ENCODE peak calls at places on chromosomes 7 and 10, in seven cellular contexts. V is aorta, J is fibroblast of lung, N is IMR-90, B is epithelial cell of esophagus, G is SK-N-SH, W is testis. D is an unnamed sample.

GRCh38 chr10:99870051-99870730 is 87.8 kb downstream of the ABCC2 start:
- DNase-seq in V (no peak), J (no peak), N (no peak), B (no peak), G (no peak), W (no peak), D (peak)

GRCh38 chr10:100183482-100183881 is 2.3 kb downstream of the ERLIN1 start:
- DNase-seq in V (no peak), J (peak), N (peak), B (peak), G (no peak), W (no peak), D (no peak)

GRCh38 chr10:119489572-119490326 is 52.8 kb downstream of the RGS10 start:
- DNase-seq in V (peak), J (peak), N (no peak), B (peak), G (peak), W (peak), D (peak)

GRCh38 chr7:123751816-123752215 is 3.0 kb upstream of the WASL start:
- DNase-seq in V (no peak), J (peak), N (peak), B (no peak), G (no peak), W (no peak), D (no peak)

GRCh38 chr10:103618575-103619423 is 125.3 kb downstream of the NEURL1 start:
- DNase-seq in V (peak), J (peak), N (no peak), B (no peak), G (peak), W (peak), D (no peak)

GRCh38 chr7:10802526-10802925 is 171.1 kb upstream of the PHF14 start:
- DNase-seq in V (no peak), J (peak), N (peak), B (peak), G (no peak), W (no peak), D (no peak)

GRCh38 chr10:109855746-109856145 is 67.6 kb downstream of the XPNPEP1 start:
- DNase-seq in V (no peak), J (no peak), N (no peak), B (no peak), G (no peak), W (no peak), D (no peak)

GRCh38 chr7:7810826-7811225 is 92.4 kb upstream of the RPA3 start:
- DNase-seq in V (no peak), J (no peak), N (no peak), B (no peak), G (no peak), W (no peak), D (no peak)

GRCh38 chr7:2807846-2808772 is 36.0 kb downstream of the GNA12 start:
- DNase-seq in V (peak), J (peak), N (peak), B (no peak), G (no peak), W (no peak), D (peak)

GRCh38 chr10:16439294-16439693 is 2.5 kb downstream of the PTER start:
- DNase-seq in V (no peak), J (peak), N (no peak), B (no peak), G (no peak), W (no peak), D (no peak)

GRCh38 chr10:28841625-28842024 is 164.3 kb downstream of the BAMBI start:
- DNase-seq in V (no peak), J (peak), N (peak), B (no peak), G (no peak), W (no peak), D (peak)

GRCh38 chr7:44154703-44155102 is 13.6 kb upstream of the MYL7 start:
- DNase-seq in V (no peak), J (no peak), N (no peak), B (no peak), G (no peak), W (no peak), D (peak)

GRCh38 chr7:90424720-90425119 is 21.5 kb downstream of the CLDN12 start:
- DNase-seq in V (no peak), J (no peak), N (no peak), B (no peak), G (no peak), W (no peak), D (no peak)

GRCh38 chr7:157439149-157439548 is 102.3 kb downstream of the DNAJB6 start:
- DNase-seq in V (peak), J (no peak), N (no peak), B (no peak), G (no peak), W (no peak), D (no peak)

GRCh38 chr10:92729886-92730285 is 40.1 kb downstream of the HHEX start:
- DNase-seq in V (no peak), J (no peak), N (no peak), B (no peak), G (no peak), W (no peak), D (no peak)

GRCh38 chr7:30032310-30033125 is 4.3 kb downstream of the PLEKHA8 start:
- DNase-seq in V (no peak), J (peak), N (peak), B (peak), G (peak), W (no peak), D (no peak)

GRCh38 chr10:97682042-97682441 is 5.0 kb downstream of the AVPI1 start:
- DNase-seq in V (no peak), J (no peak), N (no peak), B (peak), G (no peak), W (no peak), D (no peak)

GRCh38 chr7:46170021-46170420 is 248.9 kb upstream of the IGFBP3 start:
- DNase-seq in V (no peak), J (no peak), N (no peak), B (no peak), G (no peak), W (no peak), D (no peak)

GRCh38 chr7:2997014-2997413 is 46.7 kb downstream of the CARD11 start:
- DNase-seq in V (no peak), J (no peak), N (no peak), B (no peak), G (no peak), W (no peak), D (no peak)

GRCh38 chr10:60413306-60414012 is 23.8 kb upstream of the ANK3 start:
- DNase-seq in V (no peak), J (no peak), N (no peak), B (peak), G (no peak), W (no peak), D (no peak)

GRCh38 chr7:151131622-151132293 is 35.7 kb downstream of the GBX1 start:
- DNase-seq in V (peak), J (peak), N (no peak), B (no peak), G (peak), W (no peak), D (no peak)

GRCh38 chr10:4281207-4281825 is 496.3 kb upstream of the KLF6 start:
- DNase-seq in V (no peak), J (no peak), N (no peak), B (peak), G (no peak), W (no peak), D (no peak)

GRCh38 chr10:43939939-43940810 is 291.5 kb upstream of the ZNF32 start:
- DNase-seq in V (no peak), J (peak), N (peak), B (no peak), G (peak), W (no peak), D (peak)

GRCh38 chr7:111115966-111116365 is 25.0 kb downstream of the LRRN3 start:
- DNase-seq in V (no peak), J (no peak), N (no peak), B (no peak), G (no peak), W (no peak), D (no peak)

GRCh38 chr7:102255501-102255900 is 31.2 kb upstream of the SH2B2 start:
- DNase-seq in V (no peak), J (no peak), N (no peak), B (no peak), G (no peak), W (no peak), D (no peak)

GRCh38 chr7:81433692-81434331 is 336.0 kb downstream of the HGF start:
- DNase-seq in V (no peak), J (no peak), N (no peak), B (peak), G (no peak), W (no peak), D (no peak)

GRCh38 chr7:92880212-92881090 is 44.1 kb upstream of the CDK6 start:
- DNase-seq in V (no peak), J (peak), N (no peak), B (peak), G (peak), W (no peak), D (peak)

GRCh38 chr7:75808106-75808505 is 5.5 kb downstream of the CCL24 start:
- DNase-seq in V (no peak), J (no peak), N (no peak), B (no peak), G (no peak), W (no peak), D (no peak)

GRCh38 chr7:4842302-4843064 is 19.3 kb downstream of the PAPOLB start:
- DNase-seq in V (no peak), J (peak), N (peak), B (no peak), G (no peak), W (no peak), D (peak)
- H3K4me3 ChIP-seq in V (no peak), J (no peak), N (no peak), B (no peak), G (no peak), W (no peak), D (no peak)

GRCh38 chr7:51024867-51025266 is 242.2 kb upstream of the GRB10 start:
- DNase-seq in V (no peak), J (no peak), N (no peak), B (no peak), G (no peak), W (no peak), D (peak)
- H3K4me3 ChIP-seq in V (no peak), J (no peak), N (no peak), B (no peak), G (no peak), W (no peak), D (no peak)

DNA sequence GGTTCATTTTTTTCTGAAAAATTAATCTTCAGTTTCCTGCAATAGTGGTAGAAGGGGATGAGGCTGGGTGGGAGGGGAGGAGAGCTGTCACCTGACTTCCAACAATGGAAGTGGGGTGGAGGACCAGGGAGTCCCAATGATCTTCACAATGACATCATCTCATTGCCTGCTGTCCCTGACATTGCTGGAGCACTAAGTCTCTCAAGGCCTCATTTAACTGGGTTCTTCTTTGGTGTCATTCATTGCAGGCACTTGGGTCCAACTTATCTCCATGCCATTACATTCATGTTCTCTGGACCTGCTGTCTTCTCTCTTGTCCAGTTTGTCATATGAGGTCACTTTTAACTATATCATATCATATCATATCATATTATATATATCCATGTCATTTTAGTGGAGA is 34.4 kb downstream of the PRTFDC1 start:
- DNase-seq in V (no peak), J (no peak), N (no peak), B (no peak), G (no peak), W (no peak), D (no peak)
- H3K4me3 ChIP-seq in V (no peak), J (no peak), N (no peak), B (no peak), G (no peak), W (no peak), D (no peak)

GRCh38 chr10:101779544-101780186 is 3.6 kb downstream of the NPM3 start:
- DNase-seq in V (peak), J (peak), N (peak), B (peak), G (peak), W (peak), D (peak)
- H3K4me3 ChIP-seq in V (no peak), J (peak), N (no peak), B (peak), G (no peak), W (peak), D (peak)

DNA sequence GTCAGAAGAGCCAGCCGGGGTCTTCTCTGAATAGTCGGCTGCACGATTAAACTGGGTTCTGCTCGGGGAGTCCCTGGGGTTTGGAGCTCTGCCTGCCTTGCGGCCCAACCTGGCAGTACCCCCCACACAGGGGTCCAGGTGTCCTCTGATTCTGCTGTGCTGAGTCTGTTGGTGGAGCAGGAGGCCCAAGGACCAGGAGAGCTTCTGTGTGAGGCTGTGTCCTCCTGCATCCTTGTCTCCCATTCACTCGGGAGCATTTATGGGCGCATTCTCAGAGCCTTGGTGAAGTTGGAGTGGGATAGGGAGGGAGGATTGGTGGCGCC is 14.2 kb downstream of the INPP5A start:
- DNase-seq in V (no peak), J (no peak), N (no peak), B (no peak), G (no peak), W (no peak), D (no peak)
- H3K4me3 ChIP-seq in V (no peak), J (no peak), N (no peak), B (no peak), G (no peak), W (no peak), D (no peak)

DNA sequence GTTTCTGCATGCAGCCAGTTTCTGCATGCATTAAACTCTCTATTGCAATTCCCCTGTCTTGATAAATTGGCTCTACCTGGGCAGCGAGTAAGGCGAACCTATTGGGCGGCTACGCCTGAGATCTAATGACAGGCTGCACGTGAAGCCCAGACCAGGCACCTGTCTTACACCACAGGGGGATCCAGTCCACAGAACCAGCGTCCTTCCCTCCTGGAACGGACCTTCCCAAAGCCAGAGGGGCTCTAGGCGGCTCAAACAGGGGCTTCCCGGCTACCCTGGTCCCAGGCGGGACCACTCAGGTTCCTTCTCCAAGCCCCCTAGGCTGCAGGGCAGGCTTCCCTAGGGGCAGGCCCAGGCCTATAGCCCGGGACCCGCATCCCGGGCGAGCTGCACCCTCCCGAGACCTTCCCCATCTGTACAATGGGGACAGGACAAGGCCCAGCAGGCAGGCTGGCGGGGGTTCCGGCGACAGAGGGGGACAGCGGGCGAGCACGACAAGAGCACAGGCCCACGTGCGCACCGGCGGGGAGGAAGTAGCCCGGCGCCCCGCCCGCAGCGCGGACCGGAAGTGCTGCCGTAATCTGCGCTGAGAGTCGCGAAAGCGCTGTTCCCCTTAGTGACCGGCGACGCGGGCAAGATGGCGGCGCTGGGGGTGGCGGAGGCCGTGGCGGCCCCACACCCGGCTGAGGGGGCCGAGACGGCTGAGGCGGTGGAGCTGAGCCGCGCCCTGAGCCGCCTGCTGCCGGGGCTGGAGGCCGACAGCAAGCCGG is at the start of gene DNAAF5:
- DNase-seq in V (peak), J (peak), N (peak), B (peak), G (peak), W (peak), D (peak)
- H3K4me3 ChIP-seq in V (peak), J (peak), N (peak), B (peak), G (peak), W (peak), D (peak)

GRCh38 chr10:190216-190615 is 55.0 kb downstream of the ZMYND11 start:
- DNase-seq in V (no peak), J (no peak), N (no peak), B (no peak), G (no peak), W (no peak), D (peak)
- H3K4me3 ChIP-seq in V (no peak), J (no peak), N (no peak), B (no peak), G (no peak), W (no peak), D (no peak)

GRCh38 chr7:129146237-129146979 is 1.9 kb downstream of the TSPAN33 start:
- DNase-seq in V (no peak), J (no peak), N (no peak), B (no peak), G (no peak), W (peak), D (no peak)

GRCh38 chr7:129147723-129148122 is 3.2 kb downstream of the TSPAN33 start:
- DNase-seq in V (no peak), J (no peak), N (no peak), B (no peak), G (no peak), W (no peak), D (no peak)

GRCh38 chr7:129144834-129145668 is 544 bp downstream of the TSPAN33 start:
- DNase-seq in V (no peak), J (no peak), N (no peak), B (no peak), G (no peak), W (no peak), D (peak)

GRCh38 chr7:129143724-129144094 is 798 bp upstream of the TSPAN33 start:
- DNase-seq in V (no peak), J (no peak), N (no peak), B (no peak), G (no peak), W (no peak), D (no peak)

DNA sequence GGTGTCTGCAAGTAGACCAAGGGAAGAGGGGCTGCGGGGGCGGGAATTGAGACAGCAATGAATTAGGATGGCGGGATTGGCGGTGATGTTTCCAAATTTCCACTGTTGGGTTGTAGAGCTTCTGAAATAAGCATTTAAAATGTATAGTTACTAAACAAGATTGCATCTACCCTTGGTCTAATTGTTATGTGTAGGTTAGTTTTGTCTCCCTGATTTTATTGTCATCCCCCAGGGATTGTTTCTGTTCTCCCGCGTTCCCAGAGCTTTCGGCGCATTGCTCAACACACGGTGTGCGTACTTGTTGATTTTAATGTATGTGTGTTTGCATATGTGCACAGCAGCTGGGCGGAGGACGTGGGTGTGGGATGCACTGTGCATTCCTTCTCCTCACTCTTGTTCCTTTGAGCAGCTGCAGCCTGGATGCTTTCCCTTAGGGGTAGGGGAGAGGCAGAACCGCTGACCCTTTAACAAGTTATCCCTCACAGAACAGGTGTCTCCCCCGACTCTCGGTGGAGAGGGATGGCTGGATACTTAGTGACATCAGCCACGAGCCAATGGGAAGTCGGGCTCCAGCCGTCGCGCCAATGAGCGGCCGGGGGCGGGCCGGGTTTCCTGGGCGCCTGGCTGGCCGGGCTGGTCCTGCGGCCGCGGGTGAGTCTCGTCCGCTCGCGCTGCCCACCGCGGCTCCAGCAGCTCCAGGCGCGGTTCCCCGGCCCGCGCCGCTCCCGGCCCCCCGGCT is at the start of gene TSPAN33:
- DNase-seq in V (peak), J (peak), N (peak), B (peak), G (peak), W (peak), D (peak)
- H3K4me3 ChIP-seq in V (peak), J (peak), N (peak), B (peak), G (peak), W (peak), D (peak)

GRCh38 chr7:141739250-141739649 is 1.1 kb downstream of the SSBP1 start:
- DNase-seq in V (no peak), J (no peak), N (no peak), B (no peak), G (no peak), W (no peak), D (no peak)
- H3K4me3 ChIP-seq in V (no peak), J (peak), N (peak), B (peak), G (peak), W (peak), D (peak)

GRCh38 chr7:64945481-64945756 is 42.3 kb downstream of the ZNF273 start:
- DNase-seq in V (no peak), J (no peak), N (no peak), B (no peak), G (no peak), W (no peak), D (no peak)
- H3K4me3 ChIP-seq in V (no peak), J (no peak), N (no peak), B (no peak), G (no peak), W (no peak), D (no peak)